ENCODE peak calls at places on chromosomes 1 and 21, in five cellular contexts. O, C, V, R and F are unnamed samples.

GRCh38 chr1:24308365-24309015 is 10.7 kb upstream of the GRHL3 start:
- DNase-seq in O (peak), V (no peak), C (no peak), R (peak), F (peak)

GRCh38 chr21:37712204-37712934 is 203.9 kb downstream of the KCNJ6 start:
- DNase-seq in O (peak), V (peak), R (peak), C (peak), F (peak)

GRCh38 chr1:41446851-41447610 is 37.5 kb downstream of the EDN2 start:
- DNase-seq in C (no peak), V (no peak), R (no peak), O (no peak), F (no peak)

GRCh38 chr1:203217139-203217621 is 12.3 kb downstream of the CHIT1 start:
- DNase-seq in R (peak), V (no peak), C (no peak), O (no peak), F (peak)

GRCh38 chr1:21668232-21669032 is 725 bp downstream of the RAP1GAP start:
- DNase-seq in O (no peak), C (no peak), V (no peak), R (no peak), F (peak)

GRCh38 chr1:111963985-111964738 is 25.3 kb downstream of the KCND3 start:
- DNase-seq in R (no peak), O (no peak), C (no peak), V (no peak), F (peak)

GRCh38 chr1:99553301-99553700 is 92.6 kb upstream of the PALMD start:
- DNase-seq in O (no peak), C (no peak), V (no peak), R (no peak), F (no peak)

GRCh38 chr1:192639607-192640368 is 3.8 kb downstream of the RGS13 start:
- DNase-seq in V (peak), C (no peak), O (peak), R (peak), F (no peak)

GRCh38 chr1:239891621-239892358 is 199.9 kb upstream of the FMN2 start:
- DNase-seq in R (no peak), O (no peak), V (peak), C (no peak), F (no peak)

GRCh38 chr1:43978551-43979260 is at the start of gene B4GALT2:
- DNase-seq in C (peak), V (peak), O (peak), R (peak), F (peak)

GRCh38 chr1:110163591-110163990 is 13.3 kb downstream of the SLC6A17 start:
- DNase-seq in C (no peak), V (no peak), R (no peak), O (no peak), F (peak)

GRCh38 chr1:56374026-56374974 is 205.1 kb downstream of the PLPP3 start:
- DNase-seq in R (peak), C (no peak), V (no peak), O (no peak), F (no peak)

GRCh38 chr1:67405473-67406245 is 24.5 kb downstream of the SERBP1 start:
- DNase-seq in O (no peak), V (no peak), R (no peak), C (no peak), F (no peak)

GRCh38 chr1:180154003-180154324 is 705 bp upstream of the QSOX1 start:
- DNase-seq in C (no peak), R (no peak), V (no peak), O (no peak), F (no peak)

GRCh38 chr1:23791434-23792047 is 596 bp downstream of the LYPLA2 start:
- DNase-seq in O (no peak), R (peak), C (no peak), V (peak), F (peak)

GRCh38 chr1:236261898-236262297 is 19.9 kb downstream of the ERO1B start:
- DNase-seq in R (no peak), O (no peak), V (no peak), C (no peak), F (no peak)
- H3K4me3 ChIP-seq in R (no peak), O (no peak), V (no peak), C (no peak), F (no peak)

DNA sequence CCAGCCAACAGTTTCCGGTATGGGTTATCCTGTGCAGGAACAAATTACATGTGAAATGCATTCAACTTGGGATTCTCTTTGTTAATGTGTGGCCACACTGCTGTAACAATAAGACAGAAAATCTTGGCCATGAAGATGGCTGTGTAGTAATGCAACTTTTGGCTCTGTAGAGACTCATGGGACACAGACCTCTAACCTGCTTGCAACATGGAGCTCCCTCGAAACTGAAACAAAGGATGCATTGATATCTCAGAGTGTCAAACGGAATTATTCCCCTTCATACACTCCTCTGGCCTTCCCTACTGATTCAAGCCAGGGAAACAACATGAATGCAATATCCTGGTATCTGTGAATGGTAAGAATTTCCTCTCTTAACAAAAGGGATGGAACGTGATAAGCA is 559.3 kb upstream of the ZRANB2 start:
- DNase-seq in C (no peak), O (no peak), R (no peak), V (no peak), F (no peak)
- H3K4me3 ChIP-seq in C (no peak), O (no peak), R (no peak), V (no peak), F (no peak)

GRCh38 chr21:45641480-45642035 is 2.0 kb upstream of the PCBP3 start:
- DNase-seq in V (no peak), C (no peak), R (no peak), O (no peak), F (peak)

GRCh38 chr21:45640888-45641479 is 2.5 kb upstream of the PCBP3 start:
- DNase-seq in V (no peak), C (no peak), R (peak), O (peak), F (peak)

GRCh38 chr21:45642122-45642813 is 1.3 kb upstream of the PCBP3 start:
- DNase-seq in C (no peak), R (no peak), O (no peak), V (no peak), F (peak)

GRCh38 chr21:45644041-45644906 is 749 bp downstream of the PCBP3 start:
- DNase-seq in C (no peak), R (peak), V (no peak), O (no peak), F (peak)

GRCh38 chr21:45643021-45643980 is at the start of gene PCBP3:
- DNase-seq in V (peak), R (peak), C (peak), O (peak), F (peak)
- H3K4me3 ChIP-seq in V (peak), R (peak), C (peak), O (peak), F (peak)

GRCh38 chr1:235864965-235865525 is 1.7 kb downstream of the LYST start:
- DNase-seq in R (no peak), C (no peak), V (no peak), O (no peak), F (no peak)
- H3K4me3 ChIP-seq in R (peak), C (no peak), V (no peak), O (no peak), F (no peak)

GRCh38 chr1:156500847-156501686 is 492 bp upstream of the MEF2D start:
- DNase-seq in C (peak), R (peak), O (peak), V (peak), F (peak)

GRCh38 chr1:156503672-156504055 is 3.1 kb upstream of the MEF2D start:
- DNase-seq in R (peak), V (no peak), C (no peak), O (no peak), F (peak)

GRCh38 chr1:156500578-156500846 is at the start of gene MEF2D:
- DNase-seq in O (no peak), R (no peak), C (no peak), V (no peak), F (no peak)

GRCh38 chr1:156502749-156503671 is 2.4 kb upstream of the MEF2D start:
- DNase-seq in C (peak), V (peak), O (no peak), R (peak), F (peak)

DNA sequence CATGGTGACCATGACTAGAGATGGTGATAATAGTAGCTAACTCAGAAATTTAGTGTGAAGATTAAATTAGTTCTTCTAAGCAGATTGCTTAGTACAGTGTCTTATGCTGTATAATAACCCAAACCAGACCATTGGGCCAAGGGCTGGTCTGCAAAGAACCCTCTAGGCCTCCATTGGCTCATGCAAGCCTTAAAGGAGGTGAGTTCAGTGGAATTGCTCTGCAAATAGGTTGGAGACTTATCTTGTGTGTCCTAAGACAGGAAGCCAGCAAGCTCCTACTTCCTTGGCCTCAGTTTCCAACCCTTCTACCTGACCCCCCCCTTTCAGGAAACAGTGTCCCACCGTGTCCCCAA is 1.8 kb upstream of the MEF2D start:
- DNase-seq in C (no peak), O (no peak), V (no peak), R (no peak), F (no peak)
- H3K4me3 ChIP-seq in C (no peak), O (no peak), V (no peak), R (peak), F (no peak)

GRCh38 chr1:196559314-196559713 is 48.9 kb downstream of the KCNT2 start:
- DNase-seq in V (no peak), O (no peak), R (no peak), C (no peak), F (no peak)

GRCh38 chr1:196557797-196558196 is 50.4 kb downstream of the KCNT2 start:
- DNase-seq in V (no peak), C (no peak), O (no peak), R (no peak), F (no peak)

GRCh38 chr1:196563768-196564167 is 44.5 kb downstream of the KCNT2 start:
- DNase-seq in C (no peak), O (no peak), R (no peak), V (no peak), F (no peak)

GRCh38 chr1:196558424-196558823 is 49.8 kb downstream of the KCNT2 start:
- DNase-seq in C (no peak), V (peak), O (peak), R (peak), F (no peak)
- H3K4me3 ChIP-seq in C (no peak), V (no peak), O (no peak), R (peak), F (no peak)